ENCODE peak calls at places on chromosome 20, in ten cellular contexts. A is neural crest cell; O is body of pancreas; E is CD8-positive, alpha-beta memory T cell; M is activated T-helper 1 cell treated with anti-CD3 and anti-CD28 coated beads, Interleukin-2, amount 50 U/mL, for 16 hours; N is NCI-H1105; T is nephron progenitor cell; C is naive thymus-derived CD4-positive, alpha-beta T cell; P is OCI-LY7; H is omental fat pad. Z is an unnamed sample.

GRCh38 chr20:61662226-61662945 is 403.3 kb downstream of the TAF4 start:
- DNase-seq in T (no peak), O (no peak), N (no peak), H (no peak), A (peak; percentile 11), E (no peak), C (no peak), P (no peak), M (no peak), Z (no peak)

GRCh38 chr20:7499201-7499600 is 441.1 kb downstream of the HAO1 start:
- DNase-seq in E (no peak), O (no peak), N (no peak), H (no peak), P (no peak), M (no peak), C (no peak), T (no peak), A (no peak), Z (no peak)

GRCh38 chr20:25258463-25258805 is 10.5 kb downstream of the PYGB start:
- DNase-seq in E (no peak), A (no peak), H (no peak), M (no peak), O (no peak), N (no peak), T (no peak), P (no peak), C (no peak), Z (no peak)

GRCh38 chr20:24577271-24577909 is 108.0 kb downstream of the SYNDIG1 start:
- DNase-seq in P (no peak), A (no peak), C (no peak), E (no peak), O (no peak), H (no peak), M (no peak), T (peak; percentile 23), N (no peak), Z (no peak)

GRCh38 chr20:25509084-25509483 is 76.2 kb downstream of the NINL start:
- DNase-seq in C (no peak), H (no peak), M (no peak), O (no peak), N (no peak), T (no peak), P (no peak), E (no peak), A (no peak), Z (no peak)

GRCh38 chr20:6525447-6526303 is 241.8 kb upstream of the BMP2 start:
- DNase-seq in N (no peak), C (no peak), E (no peak), T (no peak), P (no peak), M (no peak), H (no peak), A (no peak), O (no peak), Z (no peak)

GRCh38 chr20:13353261-13353945 is 132.3 kb downstream of the ISM1 start:
- DNase-seq in P (no peak), A (no peak), O (no peak), T (no peak), H (no peak), C (no peak), M (no peak), E (no peak), N (no peak), Z (no peak)

GRCh38 chr20:57224641-57225138 is 41.8 kb downstream of the BMP7 start:
- DNase-seq in P (no peak), N (no peak), E (no peak), M (no peak), A (no peak), H (no peak), T (no peak), C (no peak), O (no peak), Z (no peak)

GRCh38 chr20:62122659-62123449 is 579 bp downstream of the LSM14B start:
- DNase-seq in A (no peak), E (peak; percentile 64), P (peak; percentile 59), M (peak; percentile 26), H (no peak), T (peak; percentile 61), N (peak; percentile 71), C (peak; percentile 54), O (peak; percentile 54), Z (no peak)

GRCh38 chr20:62624719-62625455 is 17.4 kb upstream of the SLCO4A1 start:
- DNase-seq in T (no peak), E (no peak), H (no peak), A (no peak), N (no peak), C (no peak), P (no peak), M (no peak), O (peak; percentile 61), Z (no peak)

GRCh38 chr20:46174469-46175126 is 56.5 kb downstream of the CD40 start:
- DNase-seq in A (peak; percentile 80), O (peak; percentile 74), T (peak; percentile 92), N (no peak), C (peak; percentile 55), E (peak; percentile 68), H (peak; percentile 45), M (peak; percentile 53), P (peak; percentile 46), Z (no peak)

GRCh38 chr20:13262701-13263335 is 41.7 kb downstream of the ISM1 start:
- DNase-seq in T (peak; percentile 5), O (no peak), C (no peak), A (no peak), N (peak; percentile 17), H (no peak), E (no peak), P (no peak), M (no peak), Z (no peak)

GRCh38 chr20:25508083-25508770 is 77.1 kb downstream of the NINL start:
- DNase-seq in E (no peak), C (no peak), T (no peak), P (no peak), O (peak; percentile 72), N (no peak), H (no peak), M (no peak), A (no peak), Z (no peak)

GRCh38 chr20:52923123-52923543 is 49.0 kb upstream of the TSHZ2 start:
- DNase-seq in A (no peak), M (no peak), C (no peak), N (no peak), H (no peak), E (no peak), T (no peak), O (no peak), P (no peak), Z (no peak)

GRCh38 chr20:3687655-3688054 is 5.8 kb upstream of the ADAM33 start:
- DNase-seq in M (no peak), A (no peak), O (no peak), H (no peak), N (no peak), E (no peak), P (no peak), T (no peak), C (no peak), Z (no peak)

GRCh38 chr20:47737923-47738322 is 47.4 kb downstream of the SULF2 start:
- DNase-seq in M (no peak), T (no peak), H (no peak), P (no peak), C (no peak), O (no peak), A (no peak), E (no peak), N (no peak), Z (no peak)

GRCh38 chr20:50267041-50267865 is 76.6 kb downstream of the CEBPB start:
- DNase-seq in H (no peak), E (no peak), C (no peak), P (no peak), M (no peak), O (peak; percentile 84), N (peak; percentile 72), T (no peak), A (no peak), Z (no peak)

GRCh38 chr20:36744764-36745191 is 1.1 kb downstream of the NDRG3 start:
- DNase-seq in A (no peak), P (no peak), T (peak; percentile 20), H (no peak), N (no peak), C (no peak), M (no peak), E (no peak), O (peak; percentile 70), Z (no peak)

GRCh38 chr20:63658749-63659187 is 656 bp downstream of the RTEL1 start:
- DNase-seq in M (no peak), N (no peak), A (no peak), E (no peak), H (no peak), P (no peak), C (no peak), T (peak; percentile 58), O (no peak), Z (no peak)

GRCh38 chr20:4521170-4521968 is 200.3 kb upstream of the PRND start:
- DNase-seq in O (no peak), H (no peak), P (no peak), C (no peak), E (no peak), A (no peak), T (no peak), M (no peak), N (no peak), Z (no peak)

GRCh38 chr20:17129089-17129488 is 97.8 kb upstream of the PCSK2 start:
- DNase-seq in C (no peak), P (no peak), T (no peak), O (no peak), E (no peak), M (no peak), H (no peak), A (no peak), N (no peak), Z (no peak)

GRCh38 chr20:45322952-45323383 is 14.9 kb upstream of the MATN4 start:
- DNase-seq in H (no peak), P (peak; percentile 75), E (no peak), M (no peak), C (no peak), T (no peak), A (no peak), O (peak; percentile 73), N (no peak), Z (no peak)